ENCODE peak calls at places on chromosomes 6 and 20, in nine cellular contexts. One of them, this sample, is unnamed.

GRCh38 chr6:9502991-9503761 is 911.7 kb downstream of the TFAP2A start:
- DNase-seq in esophagus squamous epithelium: no peak
- DNase-seq in uterus: no peak
- DNase-seq in body of pancreas: no peak
- DNase-seq in transverse colon: no peak
- DNase-seq in testis: no peak
- DNase-seq in GM12892: no peak
- DNase-seq in breast epithelium: no peak
- DNase-seq in H54: peak
- DNase-seq in this sample: no peak

GRCh38 chr6:71336901-71337300 is 48.3 kb downstream of the OGFRL1 start:
- DNase-seq in esophagus squamous epithelium: no peak
- DNase-seq in body of pancreas: no peak
- DNase-seq in GM12892: no peak
- DNase-seq in breast epithelium: no peak
- DNase-seq in transverse colon: no peak
- DNase-seq in uterus: no peak
- DNase-seq in testis: no peak
- DNase-seq in H54: no peak
- DNase-seq in this sample: no peak

GRCh38 chr20:2663887-2664719 is at the start of gene IDH3B:
- DNase-seq in transverse colon: peak
- DNase-seq in body of pancreas: peak
- DNase-seq in H54: peak
- DNase-seq in GM12892: peak
- DNase-seq in testis: peak
- DNase-seq in uterus: peak
- DNase-seq in breast epithelium: peak
- DNase-seq in esophagus squamous epithelium: peak
- DNase-seq in this sample: peak

GRCh38 chr6:70337379-70338073 is 34.6 kb upstream of the COL9A1 start:
- DNase-seq in breast epithelium: no peak
- DNase-seq in uterus: no peak
- DNase-seq in testis: no peak
- DNase-seq in GM12892: no peak
- DNase-seq in esophagus squamous epithelium: no peak
- DNase-seq in H54: no peak
- DNase-seq in transverse colon: no peak
- DNase-seq in body of pancreas: no peak
- DNase-seq in this sample: no peak

GRCh38 chr6:7173843-7174503 is 66.2 kb downstream of the RREB1 start:
- DNase-seq in esophagus squamous epithelium: no peak
- DNase-seq in GM12892: no peak
- DNase-seq in breast epithelium: no peak
- DNase-seq in transverse colon: no peak
- DNase-seq in body of pancreas: no peak
- DNase-seq in uterus: no peak
- DNase-seq in testis: no peak
- DNase-seq in H54: no peak
- DNase-seq in this sample: no peak

GRCh38 chr6:65638047-65638831 is 68.8 kb downstream of the EYS start:
- DNase-seq in body of pancreas: no peak
- DNase-seq in esophagus squamous epithelium: no peak
- DNase-seq in H54: no peak
- DNase-seq in transverse colon: peak
- DNase-seq in GM12892: no peak
- DNase-seq in testis: peak
- DNase-seq in uterus: no peak
- DNase-seq in breast epithelium: no peak
- DNase-seq in this sample: no peak

GRCh38 chr20:11219192-11219591 is 545.4 kb upstream of the JAG1 start:
- DNase-seq in H54: no peak
- DNase-seq in body of pancreas: no peak
- DNase-seq in uterus: no peak
- DNase-seq in GM12892: no peak
- DNase-seq in transverse colon: no peak
- DNase-seq in testis: no peak
- DNase-seq in esophagus squamous epithelium: no peak
- DNase-seq in breast epithelium: no peak
- DNase-seq in this sample: no peak

GRCh38 chr6:158707120-158707519 is 57.3 kb downstream of the SYTL3 start:
- DNase-seq in body of pancreas: no peak
- DNase-seq in breast epithelium: no peak
- DNase-seq in testis: peak
- DNase-seq in GM12892: no peak
- DNase-seq in transverse colon: peak
- DNase-seq in uterus: no peak
- DNase-seq in esophagus squamous epithelium: no peak
- DNase-seq in H54: peak
- DNase-seq in this sample: peak

GRCh38 chr6:85516168-85516567 is 66.3 kb downstream of the NT5E start:
- DNase-seq in transverse colon: no peak
- DNase-seq in testis: no peak
- DNase-seq in esophagus squamous epithelium: no peak
- DNase-seq in body of pancreas: no peak
- DNase-seq in breast epithelium: no peak
- DNase-seq in H54: peak
- DNase-seq in uterus: no peak
- DNase-seq in GM12892: no peak
- DNase-seq in this sample: no peak

GRCh38 chr6:166330612-166331011 is 11.7 kb downstream of the SFT2D1 start:
- DNase-seq in transverse colon: peak
- DNase-seq in body of pancreas: no peak
- DNase-seq in breast epithelium: no peak
- DNase-seq in testis: no peak
- DNase-seq in GM12892: no peak
- DNase-seq in esophagus squamous epithelium: no peak
- DNase-seq in H54: no peak
- DNase-seq in uterus: no peak
- DNase-seq in this sample: peak

GRCh38 chr6:142838821-142839685 is 105.9 kb downstream of the HIVEP2 start:
- DNase-seq in body of pancreas: no peak
- DNase-seq in uterus: no peak
- DNase-seq in transverse colon: no peak
- DNase-seq in H54: no peak
- DNase-seq in GM12892: no peak
- DNase-seq in esophagus squamous epithelium: no peak
- DNase-seq in breast epithelium: no peak
- DNase-seq in testis: no peak
- DNase-seq in this sample: no peak

GRCh38 chr6:33702345-33702977 is 9.0 kb downstream of the UQCC2 start:
- DNase-seq in GM12892: no peak
- DNase-seq in uterus: no peak
- DNase-seq in testis: peak
- DNase-seq in body of pancreas: peak
- DNase-seq in breast epithelium: no peak
- DNase-seq in transverse colon: peak
- DNase-seq in H54: peak
- DNase-seq in esophagus squamous epithelium: no peak
- DNase-seq in this sample: no peak

GRCh38 chr6:113873043-113873667 is 16.0 kb downstream of the MARCKS start:
- DNase-seq in testis: peak
- DNase-seq in breast epithelium: no peak
- DNase-seq in uterus: no peak
- DNase-seq in esophagus squamous epithelium: peak
- DNase-seq in H54: no peak
- DNase-seq in body of pancreas: peak
- DNase-seq in GM12892: no peak
- DNase-seq in transverse colon: peak
- DNase-seq in this sample: no peak

GRCh38 chr6:106360410-106360988 is at the start of gene CRYBG1:
- DNase-seq in testis: peak
- DNase-seq in body of pancreas: peak
- DNase-seq in H54: peak
- DNase-seq in uterus: peak
- DNase-seq in GM12892: peak
- DNase-seq in breast epithelium: peak
- DNase-seq in transverse colon: peak
- DNase-seq in esophagus squamous epithelium: no peak
- DNase-seq in this sample: peak

GRCh38 chr6:104344223-104344622 is 515.5 kb downstream of the HACE1 start:
- DNase-seq in uterus: no peak
- DNase-seq in esophagus squamous epithelium: no peak
- DNase-seq in testis: no peak
- DNase-seq in transverse colon: no peak
- DNase-seq in H54: no peak
- DNase-seq in body of pancreas: no peak
- DNase-seq in GM12892: no peak
- DNase-seq in breast epithelium: no peak
- DNase-seq in this sample: no peak

GRCh38 chr6:11876934-11877433 is 98.4 kb upstream of the ADTRP start:
- DNase-seq in uterus: no peak
- DNase-seq in testis: no peak
- DNase-seq in H54: no peak
- DNase-seq in breast epithelium: no peak
- DNase-seq in transverse colon: no peak
- DNase-seq in esophagus squamous epithelium: no peak
- DNase-seq in body of pancreas: no peak
- DNase-seq in GM12892: no peak
- DNase-seq in this sample: no peak

GRCh38 chr20:57400821-57401564 is 9.8 kb downstream of the RBM38 start:
- DNase-seq in transverse colon: no peak
- DNase-seq in testis: no peak
- DNase-seq in body of pancreas: no peak
- DNase-seq in GM12892: no peak
- DNase-seq in breast epithelium: no peak
- DNase-seq in H54: no peak
- DNase-seq in uterus: no peak
- DNase-seq in esophagus squamous epithelium: no peak
- DNase-seq in this sample: peak

GRCh38 chr6:124738496-124738895 is 223.7 kb upstream of the RNF217 start:
- DNase-seq in uterus: no peak
- DNase-seq in esophagus squamous epithelium: no peak
- DNase-seq in body of pancreas: no peak
- DNase-seq in testis: no peak
- DNase-seq in transverse colon: no peak
- DNase-seq in GM12892: no peak
- DNase-seq in breast epithelium: no peak
- DNase-seq in H54: no peak
- DNase-seq in this sample: no peak

DNA sequence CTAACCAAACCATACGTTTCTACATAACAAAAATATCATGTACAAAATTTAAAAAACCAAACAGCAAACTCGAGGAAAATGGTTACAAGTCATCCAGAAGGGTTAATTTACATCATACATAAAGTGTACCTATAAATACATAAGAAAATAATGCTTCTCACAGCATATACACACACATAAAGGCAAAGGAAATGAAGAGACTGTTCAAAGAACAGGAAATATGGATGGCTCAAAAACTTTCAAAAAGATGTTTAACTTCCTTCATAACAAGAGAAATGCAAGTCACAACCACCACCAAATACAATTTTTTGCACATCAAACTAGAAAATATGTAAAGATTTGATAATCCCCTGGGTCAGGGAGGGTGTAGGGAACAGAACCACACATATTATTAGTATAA is 7.5 kb downstream of the SLC22A23 start:
- DNase-seq in esophagus squamous epithelium: no peak
- DNase-seq in body of pancreas: no peak
- DNase-seq in H54: no peak
- DNase-seq in GM12892: no peak
- DNase-seq in testis: no peak
- DNase-seq in transverse colon: no peak
- DNase-seq in breast epithelium: no peak
- DNase-seq in uterus: no peak
- DNase-seq in this sample: no peak
- TF ChIP-seq POLR2A in esophagus squamous epithelium: no peak
- TF ChIP-seq POLR2A in body of pancreas: no peak
- TF ChIP-seq POLR2A in H54: no peak
- TF ChIP-seq POLR2A in GM12892: no peak
- TF ChIP-seq POLR2A in testis: no peak
- TF ChIP-seq POLR2A in transverse colon: no peak
- TF ChIP-seq POLR2A in breast epithelium: no peak
- TF ChIP-seq POLR2A in uterus: no peak
- TF ChIP-seq POLR2A in this sample: no peak

GRCh38 chr6:32192608-32193039 is at the start of gene GPSM3:
- DNase-seq in breast epithelium: no peak
- DNase-seq in transverse colon: peak
- DNase-seq in uterus: no peak
- DNase-seq in esophagus squamous epithelium: no peak
- DNase-seq in body of pancreas: peak
- DNase-seq in GM12892: no peak
- DNase-seq in testis: no peak
- DNase-seq in H54: no peak
- DNase-seq in this sample: no peak
- TF ChIP-seq POLR2A in breast epithelium: no peak
- TF ChIP-seq POLR2A in transverse colon: peak
- TF ChIP-seq POLR2A in uterus: no peak
- TF ChIP-seq POLR2A in esophagus squamous epithelium: no peak
- TF ChIP-seq POLR2A in body of pancreas: peak
- TF ChIP-seq POLR2A in GM12892: no peak
- TF ChIP-seq POLR2A in testis: no peak
- TF ChIP-seq POLR2A in H54: no peak
- TF ChIP-seq POLR2A in this sample: no peak

GRCh38 chr6:20401403-20402180 is at the start of gene E2F3:
- DNase-seq in breast epithelium: peak
- DNase-seq in uterus: peak
- DNase-seq in GM12892: peak
- DNase-seq in H54: peak
- DNase-seq in esophagus squamous epithelium: peak
- DNase-seq in testis: peak
- DNase-seq in body of pancreas: peak
- DNase-seq in transverse colon: peak
- DNase-seq in this sample: peak
- TF ChIP-seq POLR2A in breast epithelium: no peak
- TF ChIP-seq POLR2A in uterus: peak
- TF ChIP-seq POLR2A in GM12892: peak
- TF ChIP-seq POLR2A in H54: peak
- TF ChIP-seq POLR2A in esophagus squamous epithelium: no peak
- TF ChIP-seq POLR2A in testis: no peak
- TF ChIP-seq POLR2A in body of pancreas: peak
- TF ChIP-seq POLR2A in transverse colon: peak
- TF ChIP-seq POLR2A in this sample: no peak

DNA sequence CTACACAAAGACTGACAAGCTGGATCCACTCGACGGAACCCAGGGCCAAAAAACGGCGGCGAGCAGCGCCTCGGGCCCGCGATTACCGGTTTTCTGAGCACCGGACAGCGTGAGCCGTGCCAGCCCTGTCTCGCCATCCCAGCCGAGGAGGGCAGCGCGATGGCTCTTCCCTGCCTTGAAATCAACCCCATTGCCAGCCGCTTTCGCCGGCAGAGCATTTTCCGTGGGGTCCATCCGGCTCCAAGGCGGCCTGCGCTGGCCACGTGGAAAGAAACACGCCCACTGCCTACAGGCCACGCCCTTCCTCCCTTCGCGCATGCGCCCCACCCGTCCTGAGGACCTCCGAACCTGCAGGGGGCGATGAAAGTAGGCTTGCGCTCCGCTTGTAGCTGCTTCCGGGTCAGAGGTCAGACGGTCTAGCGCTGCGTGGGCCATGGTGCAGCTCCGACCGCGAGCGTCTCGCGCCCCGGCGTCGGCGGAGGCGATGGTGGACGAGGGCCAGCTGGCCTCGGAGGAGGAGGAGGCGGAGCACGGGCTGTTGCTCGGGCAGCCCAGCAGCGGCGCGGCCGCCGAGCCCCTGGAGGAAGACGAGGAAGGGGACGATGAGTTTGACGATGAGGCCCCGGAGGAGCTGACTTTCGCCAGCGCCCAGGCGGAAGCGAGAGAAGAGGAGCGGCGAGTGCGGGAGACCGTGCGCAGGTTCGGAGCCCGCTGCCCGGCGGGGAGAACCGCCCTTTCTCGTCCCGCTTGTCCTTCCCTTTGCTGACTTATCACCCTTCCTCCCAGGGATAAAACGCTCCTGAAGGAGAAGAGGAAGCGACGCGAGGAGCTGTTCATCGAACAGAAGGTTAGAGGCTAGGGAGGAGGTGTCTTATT is at the start of gene NOL7:
- DNase-seq in uterus: peak
- DNase-seq in testis: peak
- DNase-seq in transverse colon: peak
- DNase-seq in GM12892: peak
- DNase-seq in body of pancreas: peak
- DNase-seq in esophagus squamous epithelium: peak
- DNase-seq in H54: peak
- DNase-seq in breast epithelium: peak
- DNase-seq in this sample: peak
- TF ChIP-seq POLR2A in uterus: peak
- TF ChIP-seq POLR2A in testis: peak
- TF ChIP-seq POLR2A in transverse colon: peak
- TF ChIP-seq POLR2A in GM12892: peak
- TF ChIP-seq POLR2A in body of pancreas: peak
- TF ChIP-seq POLR2A in esophagus squamous epithelium: no peak
- TF ChIP-seq POLR2A in H54: peak
- TF ChIP-seq POLR2A in breast epithelium: peak
- TF ChIP-seq POLR2A in this sample: peak

This sample was measured in ovary.